ENCODE peak calls at places on chromosomes 16 and 17, in six cellular contexts. N, H, W, F, T and Z are unnamed samples.

GRCh38 chr17:13086142-13086769 is 68.4 kb upstream of the ELAC2 start:
- DNase-seq in W (no peak), H (no peak), F (no peak), N (no peak), T (no peak), Z (no peak)

GRCh38 chr17:48883171-48883570 is 9.4 kb upstream of the ATP5MC1 start:
- DNase-seq in H (no peak), N (no peak), F (no peak), W (no peak), T (no peak), Z (no peak)

GRCh38 chr17:50035930-50036329 is 20.0 kb upstream of the ITGA3 start:
- DNase-seq in W (no peak), F (no peak), N (no peak), T (no peak), H (no peak), Z (no peak)

GRCh38 chr16:69340095-69340644 is 598 bp downstream of the NIP7 start:
- DNase-seq in W (no peak), N (no peak), H (no peak), F (no peak), T (no peak), Z (no peak)

GRCh38 chr16:11085025-11085485 is 140.7 kb downstream of the CLEC16A start:
- DNase-seq in W (no peak), F (no peak), H (no peak), N (no peak), T (no peak), Z (no peak)

GRCh38 chr17:67582632-67583230 is 135.0 kb upstream of the NOL11 start:
- DNase-seq in T (no peak), N (no peak), F (no peak), H (no peak), W (no peak), Z (no peak)

GRCh38 chr16:57042157-57043111 is 49.9 kb upstream of the CPNE2 start:
- DNase-seq in W (no peak), F (no peak), N (no peak), T (no peak), H (no peak), Z (peak; percentile 79)

GRCh38 chr17:45381001-45381400 is 51.7 kb downstream of the ARHGAP27 start:
- DNase-seq in H (no peak), F (no peak), N (no peak), T (no peak), W (no peak), Z (no peak)

GRCh38 chr17:50052822-50053653 is 2.9 kb upstream of the ITGA3 start:
- DNase-seq in T (peak; percentile 31), H (no peak), F (no peak), N (no peak), W (peak; percentile 57), Z (no peak)

GRCh38 chr17:258045-258734 is 76.7 kb upstream of the DOC2B start:
- DNase-seq in H (no peak), F (no peak), W (no peak), N (no peak), T (no peak), Z (no peak)

GRCh38 chr16:86218479-86219170 is 291.7 kb upstream of the FOXF1 start:
- DNase-seq in N (no peak), F (no peak), W (no peak), T (no peak), H (no peak), Z (no peak)

GRCh38 chr17:79667746-79668145 is 56.9 kb upstream of the RBFOX3 start:
- DNase-seq in W (no peak), N (no peak), T (no peak), H (no peak), F (no peak), Z (no peak)

GRCh38 chr16:84699147-84699711 is 571 bp upstream of the USP10 start:
- DNase-seq in F (no peak), W (no peak), H (no peak), T (no peak), N (peak; percentile 21), Z (no peak)

GRCh38 chr16:17832738-17833137 is 362.0 kb upstream of the XYLT1 start:
- DNase-seq in N (no peak), F (no peak), W (no peak), T (no peak), H (no peak), Z (no peak)

GRCh38 chr17:64230551-64231408 is 32.3 kb downstream of the TEX2 start:
- DNase-seq in N (no peak), T (no peak), F (no peak), W (no peak), H (no peak), Z (no peak)

GRCh38 chr16:85894266-85894665 is 4.7 kb upstream of the IRF8 start:
- DNase-seq in H (peak; percentile 45), N (no peak), T (no peak), F (peak; percentile 38), W (peak; percentile 40), Z (no peak)

GRCh38 chr17:44362056-44362355 is 1.6 kb downstream of the FAM171A2 start:
- DNase-seq in H (no peak), N (no peak), T (no peak), F (no peak), W (no peak), Z (no peak)

GRCh38 chr17:17191961-17192381 is 14.2 kb downstream of the PLD6 start:
- DNase-seq in W (no peak), H (no peak), F (no peak), N (no peak), T (no peak), Z (no peak)

GRCh38 chr16:66933776-66934137 is 445 bp downstream of the CIAO2B start:
- DNase-seq in F (no peak), N (peak; percentile 55), W (no peak), T (no peak), H (no peak), Z (no peak)

GRCh38 chr17:30530346-30531025 is 53.3 kb downstream of the GOSR1 start:
- DNase-seq in W (no peak), N (no peak), H (no peak), T (no peak), F (no peak), Z (no peak)

GRCh38 chr16:56349086-56349415 is 76.3 kb downstream of the AMFR start:
- DNase-seq in W (no peak), H (no peak), N (no peak), F (no peak), T (no peak), Z (no peak)

GRCh38 chr17:19381361-19381740 is 3.1 kb downstream of the MAPK7 start:
- DNase-seq in H (no peak), F (no peak), T (no peak), N (no peak), W (no peak), Z (no peak)

GRCh38 chr17:46984341-46984740 is 5.3 kb upstream of the RPRML start:
- DNase-seq in H (no peak), F (no peak), T (no peak), N (no peak), W (no peak), Z (no peak)

GRCh38 chr17:42676424-42677011 is at the start of gene PLEKHH3:
- DNase-seq in T (no peak), W (no peak), N (no peak), F (no peak), H (peak; percentile 66), Z (no peak)
- TF ChIP-seq REST in T (no peak), W (no peak), N (no peak), F (no peak), H (no peak), Z (no peak)

DNA sequence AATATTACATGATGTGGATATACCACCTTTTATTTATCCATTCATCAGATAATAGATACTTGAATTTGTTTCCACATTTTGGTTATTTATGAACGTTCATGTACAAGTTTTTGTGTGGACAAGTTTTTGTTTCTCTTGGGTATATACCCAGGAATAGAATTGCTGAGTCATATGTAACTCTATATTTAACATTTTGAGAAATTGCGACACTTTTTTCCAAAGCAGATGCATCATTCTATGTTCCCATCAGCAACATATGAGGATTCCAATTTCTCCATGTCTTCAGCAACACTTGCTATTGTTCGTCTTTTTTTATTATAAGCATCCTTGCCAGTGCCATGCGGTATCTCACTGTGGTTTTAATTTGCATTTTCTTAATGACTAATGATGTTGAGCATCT is 93.9 kb downstream of the GSG1L start:
- DNase-seq in H (no peak), N (no peak), W (no peak), F (no peak), T (no peak), Z (no peak)
- TF ChIP-seq REST in H (no peak), N (no peak), W (no peak), F (no peak), T (no peak), Z (no peak)

GRCh38 chr17:82334622-82335394 is 1.2 kb upstream of the SECTM1 start:
- DNase-seq in N (no peak), W (no peak), T (no peak), F (no peak), H (no peak), Z (no peak)

GRCh38 chr17:82342361-82343079 is 9.0 kb upstream of the SECTM1 start:
- DNase-seq in H (no peak), T (no peak), W (no peak), N (no peak), F (no peak), Z (no peak)

GRCh38 chr17:82343560-82343959 is 10.0 kb upstream of the SECTM1 start:
- DNase-seq in H (peak; percentile 29), T (no peak), N (no peak), W (no peak), F (no peak), Z (no peak)

GRCh38 chr17:82339634-82340580 is 6.3 kb upstream of the SECTM1 start:
- DNase-seq in N (peak; percentile 86), F (no peak), H (no peak), W (no peak), T (no peak), Z (peak; percentile 91)

DNA sequence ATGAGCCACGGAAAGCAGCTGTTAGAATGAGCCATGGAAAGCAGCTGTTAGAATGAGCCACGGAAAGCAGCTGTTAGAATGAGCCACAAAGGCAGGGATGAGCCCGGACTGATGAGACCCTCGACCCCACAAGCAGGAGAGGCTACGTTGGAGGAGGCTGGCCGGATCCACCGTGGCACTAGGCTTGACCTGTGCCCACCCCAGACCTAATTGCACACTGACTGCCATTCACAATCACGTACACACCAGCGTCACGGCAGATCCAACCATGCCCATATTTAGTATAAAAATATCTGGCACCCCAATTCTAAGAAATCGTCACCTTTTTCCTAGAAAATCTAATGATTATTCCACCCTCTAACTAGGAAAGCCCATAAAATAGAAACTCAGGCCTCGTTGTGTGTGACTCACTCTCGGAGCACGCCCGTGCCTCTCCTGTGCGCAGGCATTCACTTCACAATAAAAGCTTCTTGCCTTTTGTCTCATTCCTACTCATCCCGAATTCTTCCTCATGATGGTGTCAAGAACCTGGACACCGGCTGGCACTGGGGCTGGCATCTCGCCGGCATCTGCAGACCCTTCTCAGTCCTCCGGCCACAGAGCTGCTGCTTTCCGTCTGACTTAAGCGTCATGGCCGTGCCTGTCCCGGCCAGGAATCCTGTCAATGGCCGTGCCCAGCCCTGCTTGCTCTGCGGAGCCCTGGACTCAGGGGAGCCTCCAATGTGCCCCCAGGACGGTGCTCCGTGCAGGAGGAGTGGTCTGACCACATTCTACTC is 5.5 kb upstream of the SECTM1 start:
- DNase-seq in N (peak; percentile 94), H (peak; percentile 33), W (no peak), F (peak; percentile 72), T (peak; percentile 76), Z (no peak)
- TF ChIP-seq REST in N (no peak), H (no peak), W (no peak), F (no peak), T (peak; percentile 36), Z (no peak)

DNA sequence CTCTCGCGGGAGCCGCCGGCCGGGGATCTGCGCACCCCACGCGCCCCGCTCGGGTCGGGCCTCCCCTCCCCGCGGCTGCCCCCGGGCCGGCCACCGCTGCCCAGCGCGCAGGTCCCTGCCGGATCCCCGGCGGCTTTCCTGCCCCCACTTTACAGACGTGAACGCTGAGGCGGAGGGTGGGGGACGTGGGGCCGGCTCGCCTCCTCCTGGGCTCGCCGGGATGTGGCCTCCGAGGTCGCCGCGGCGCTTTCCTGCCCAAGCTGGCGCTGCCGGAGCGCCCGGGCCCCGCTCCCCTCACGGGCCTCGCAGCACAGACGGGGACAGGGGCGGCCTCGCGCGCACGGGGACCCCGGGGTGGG is 26.7 kb downstream of the RTN4RL1 start:
- DNase-seq in F (no peak), H (peak; percentile 45), N (no peak), W (no peak), T (no peak), Z (no peak)
- TF ChIP-seq REST in F (no peak), H (no peak), N (peak; percentile 27), W (no peak), T (no peak), Z (no peak)